ENCODE peak calls at places on chromosomes 13 and 19, in ten cellular contexts. One of them, this sample, is unnamed. For H3K36me3, the result is how much of the 10 kb centered on the place peaks cover.

GRCh38 chr19:34260771-34261173 is 6.4 kb downstream of the GARRE1 start:
- DNase-seq in ascending aorta: no peak
- DNase-seq in stomach: no peak
- DNase-seq in brain microvascular endothelial cell: peak
- DNase-seq in upper lobe of right lung: no peak
- DNase-seq in thoracic aorta: no peak
- DNase-seq in gastrocnemius medialis: no peak
- DNase-seq in SK-N-SH: no peak
- DNase-seq in heart left ventricle: no peak
- DNase-seq in keratinocyte: no peak
- DNase-seq in this sample: no peak

GRCh38 chr13:46071590-46072249 is 19.2 kb upstream of the ZC3H13 start:
- DNase-seq in gastrocnemius medialis: no peak
- DNase-seq in SK-N-SH: no peak
- DNase-seq in heart left ventricle: no peak
- DNase-seq in upper lobe of right lung: no peak
- DNase-seq in brain microvascular endothelial cell: no peak
- DNase-seq in keratinocyte: no peak
- DNase-seq in stomach: no peak
- DNase-seq in thoracic aorta: no peak
- DNase-seq in ascending aorta: no peak
- DNase-seq in this sample: no peak

GRCh38 chr19:56156768-56157167 is 15.7 kb downstream of the ZNF444 start:
- DNase-seq in SK-N-SH: no peak
- DNase-seq in keratinocyte: no peak
- DNase-seq in gastrocnemius medialis: no peak
- DNase-seq in ascending aorta: no peak
- DNase-seq in brain microvascular endothelial cell: no peak
- DNase-seq in thoracic aorta: no peak
- DNase-seq in heart left ventricle: no peak
- DNase-seq in stomach: no peak
- DNase-seq in upper lobe of right lung: no peak
- DNase-seq in this sample: peak

GRCh38 chr19:38307076-38307475 is 3.0 kb downstream of the C19orf33 start:
- DNase-seq in stomach: no peak
- DNase-seq in thoracic aorta: no peak
- DNase-seq in SK-N-SH: no peak
- DNase-seq in heart left ventricle: no peak
- DNase-seq in keratinocyte: no peak
- DNase-seq in ascending aorta: no peak
- DNase-seq in upper lobe of right lung: no peak
- DNase-seq in gastrocnemius medialis: no peak
- DNase-seq in brain microvascular endothelial cell: no peak
- DNase-seq in this sample: no peak

GRCh38 chr19:50050406-50051223 is 24.8 kb downstream of the ZNF473 start:
- DNase-seq in keratinocyte: no peak
- DNase-seq in gastrocnemius medialis: peak
- DNase-seq in stomach: peak
- DNase-seq in heart left ventricle: peak
- DNase-seq in thoracic aorta: peak
- DNase-seq in ascending aorta: peak
- DNase-seq in brain microvascular endothelial cell: peak
- DNase-seq in upper lobe of right lung: peak
- DNase-seq in SK-N-SH: peak
- DNase-seq in this sample: peak

GRCh38 chr19:21134934-21135366 is 6.9 kb upstream of the ZNF431 start:
- DNase-seq in gastrocnemius medialis: no peak
- DNase-seq in ascending aorta: no peak
- DNase-seq in heart left ventricle: no peak
- DNase-seq in brain microvascular endothelial cell: no peak
- DNase-seq in stomach: no peak
- DNase-seq in upper lobe of right lung: no peak
- DNase-seq in thoracic aorta: no peak
- DNase-seq in keratinocyte: no peak
- DNase-seq in SK-N-SH: no peak
- DNase-seq in this sample: no peak

GRCh38 chr13:34258646-34259386 is 440.9 kb downstream of the RFC3 start:
- DNase-seq in heart left ventricle: no peak
- DNase-seq in ascending aorta: no peak
- DNase-seq in upper lobe of right lung: no peak
- DNase-seq in stomach: no peak
- DNase-seq in gastrocnemius medialis: no peak
- DNase-seq in keratinocyte: no peak
- DNase-seq in brain microvascular endothelial cell: peak
- DNase-seq in SK-N-SH: peak
- DNase-seq in thoracic aorta: no peak
- DNase-seq in this sample: no peak

GRCh38 chr19:58491393-58491792 is 15.2 kb downstream of the ZNF446 start:
- DNase-seq in ascending aorta: no peak
- DNase-seq in thoracic aorta: no peak
- DNase-seq in keratinocyte: no peak
- DNase-seq in heart left ventricle: no peak
- DNase-seq in brain microvascular endothelial cell: no peak
- DNase-seq in stomach: no peak
- DNase-seq in gastrocnemius medialis: no peak
- DNase-seq in upper lobe of right lung: no peak
- DNase-seq in SK-N-SH: no peak
- DNase-seq in this sample: no peak

DNA sequence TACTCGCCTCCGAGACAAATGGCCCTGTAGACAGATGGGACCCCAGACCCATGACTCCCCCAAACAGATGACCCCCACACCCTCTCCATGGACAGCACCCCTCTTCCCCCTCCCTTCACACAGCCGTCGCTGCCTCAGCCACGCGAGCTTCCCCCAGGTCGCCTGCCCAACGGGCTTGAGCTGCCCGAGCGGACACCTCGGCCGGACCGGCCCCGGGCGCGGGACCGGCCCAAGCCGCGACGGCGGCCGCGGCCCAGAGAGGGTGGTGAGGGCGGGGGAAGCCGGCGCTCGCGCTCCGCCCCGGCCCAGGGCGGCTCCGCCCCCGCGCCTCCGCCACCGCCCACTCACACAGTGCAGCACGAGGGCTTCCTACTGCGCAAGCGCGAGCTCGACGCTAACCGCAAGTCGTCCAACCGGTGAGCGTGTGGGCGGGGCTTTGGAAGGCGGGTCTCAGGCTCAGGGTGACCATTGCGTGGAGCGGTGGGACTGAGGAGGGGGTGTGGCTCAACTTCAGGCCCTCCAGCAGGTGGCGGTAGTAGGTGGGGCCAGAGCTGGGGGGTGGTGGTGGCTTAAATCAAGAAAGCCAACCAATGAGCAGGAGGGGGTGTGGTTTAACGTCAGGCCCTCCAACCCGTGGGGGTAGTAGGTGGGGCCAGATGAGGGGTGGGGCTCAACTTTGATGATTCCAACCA is 6.2 kb upstream of the SHKBP1 start:
- DNase-seq in stomach: peak
- DNase-seq in ascending aorta: peak
- DNase-seq in heart left ventricle: peak
- DNase-seq in upper lobe of right lung: peak
- DNase-seq in thoracic aorta: peak
- DNase-seq in keratinocyte: peak
- DNase-seq in gastrocnemius medialis: peak
- DNase-seq in SK-N-SH: peak
- DNase-seq in brain microvascular endothelial cell: peak
- DNase-seq in this sample: peak
- TF ChIP-seq CTCF in stomach: no peak
- TF ChIP-seq CTCF in ascending aorta: no peak
- TF ChIP-seq CTCF in heart left ventricle: peak
- TF ChIP-seq CTCF in upper lobe of right lung: no peak
- TF ChIP-seq CTCF in thoracic aorta: peak
- TF ChIP-seq CTCF in keratinocyte: no peak
- TF ChIP-seq CTCF in gastrocnemius medialis: peak
- TF ChIP-seq CTCF in SK-N-SH: no peak
- TF ChIP-seq CTCF in brain microvascular endothelial cell: peak
- TF ChIP-seq CTCF in this sample: no peak

GRCh38 chr13:114021464-114022308 is 47.8 kb upstream of the C13orf46 start:
- DNase-seq in brain microvascular endothelial cell: no peak
- DNase-seq in heart left ventricle: peak
- DNase-seq in thoracic aorta: no peak
- DNase-seq in SK-N-SH: no peak
- DNase-seq in upper lobe of right lung: no peak
- DNase-seq in stomach: no peak
- DNase-seq in keratinocyte: no peak
- DNase-seq in ascending aorta: no peak
- DNase-seq in gastrocnemius medialis: no peak
- DNase-seq in this sample: no peak
- H3K36me3 ChIP-seq in brain microvascular endothelial cell: half or more
- H3K36me3 ChIP-seq in heart left ventricle: under half
- H3K36me3 ChIP-seq in thoracic aorta: half or more
- H3K36me3 ChIP-seq in SK-N-SH: half or more
- H3K36me3 ChIP-seq in upper lobe of right lung: under half
- H3K36me3 ChIP-seq in stomach: half or more
- H3K36me3 ChIP-seq in keratinocyte: under half
- H3K36me3 ChIP-seq in ascending aorta: half or more
- H3K36me3 ChIP-seq in gastrocnemius medialis: half or more
- H3K36me3 ChIP-seq in this sample: under half

GRCh38 chr13:72648513-72649065 is 78.8 kb downstream of the MZT1 start:
- DNase-seq in stomach: no peak
- DNase-seq in brain microvascular endothelial cell: no peak
- DNase-seq in heart left ventricle: no peak
- DNase-seq in gastrocnemius medialis: no peak
- DNase-seq in keratinocyte: no peak
- DNase-seq in thoracic aorta: no peak
- DNase-seq in SK-N-SH: no peak
- DNase-seq in upper lobe of right lung: no peak
- DNase-seq in ascending aorta: no peak
- DNase-seq in this sample: no peak

GRCh38 chr13:72656357-72656756 is 71.1 kb downstream of the MZT1 start:
- DNase-seq in thoracic aorta: no peak
- DNase-seq in SK-N-SH: no peak
- DNase-seq in heart left ventricle: no peak
- DNase-seq in ascending aorta: no peak
- DNase-seq in gastrocnemius medialis: no peak
- DNase-seq in stomach: no peak
- DNase-seq in keratinocyte: no peak
- DNase-seq in brain microvascular endothelial cell: no peak
- DNase-seq in upper lobe of right lung: no peak
- DNase-seq in this sample: no peak

GRCh38 chr13:72645521-72645920 is 81.9 kb downstream of the MZT1 start:
- DNase-seq in SK-N-SH: no peak
- DNase-seq in heart left ventricle: no peak
- DNase-seq in stomach: no peak
- DNase-seq in gastrocnemius medialis: no peak
- DNase-seq in brain microvascular endothelial cell: no peak
- DNase-seq in thoracic aorta: no peak
- DNase-seq in upper lobe of right lung: no peak
- DNase-seq in keratinocyte: no peak
- DNase-seq in ascending aorta: no peak
- DNase-seq in this sample: no peak

GRCh38 chr13:72652681-72653080 is 74.7 kb downstream of the MZT1 start:
- DNase-seq in thoracic aorta: no peak
- DNase-seq in SK-N-SH: no peak
- DNase-seq in keratinocyte: peak
- DNase-seq in stomach: no peak
- DNase-seq in gastrocnemius medialis: no peak
- DNase-seq in upper lobe of right lung: no peak
- DNase-seq in heart left ventricle: no peak
- DNase-seq in ascending aorta: no peak
- DNase-seq in brain microvascular endothelial cell: peak
- DNase-seq in this sample: no peak

DNA sequence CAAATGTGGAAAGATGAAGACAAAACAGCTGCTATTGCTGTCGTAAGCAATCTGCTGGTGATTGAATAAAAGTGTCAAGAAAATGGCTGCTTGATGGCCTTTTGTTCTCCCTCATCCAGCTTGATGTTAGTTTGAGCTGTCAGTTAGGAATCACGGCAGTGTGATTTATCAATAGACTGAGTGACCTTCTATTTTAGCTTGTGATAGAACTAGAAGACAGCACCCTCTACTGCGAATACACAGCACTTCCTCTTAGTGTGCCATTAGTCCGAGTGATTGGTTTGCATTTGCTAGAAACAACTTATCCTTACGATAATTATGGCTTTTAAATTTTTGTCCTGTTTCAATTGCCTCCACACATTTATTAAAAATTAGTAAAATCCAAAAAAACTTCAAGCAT is 76.2 kb downstream of the MZT1 start:
- DNase-seq in heart left ventricle: no peak
- DNase-seq in stomach: no peak
- DNase-seq in brain microvascular endothelial cell: peak
- DNase-seq in SK-N-SH: peak
- DNase-seq in thoracic aorta: no peak
- DNase-seq in upper lobe of right lung: no peak
- DNase-seq in keratinocyte: no peak
- DNase-seq in ascending aorta: no peak
- DNase-seq in gastrocnemius medialis: no peak
- DNase-seq in this sample: no peak
- TF ChIP-seq CTCF in heart left ventricle: no peak
- TF ChIP-seq CTCF in stomach: no peak
- TF ChIP-seq CTCF in brain microvascular endothelial cell: peak
- TF ChIP-seq CTCF in SK-N-SH: peak
- TF ChIP-seq CTCF in thoracic aorta: no peak
- TF ChIP-seq CTCF in upper lobe of right lung: peak
- TF ChIP-seq CTCF in keratinocyte: peak
- TF ChIP-seq CTCF in ascending aorta: no peak
- TF ChIP-seq CTCF in gastrocnemius medialis: no peak
- TF ChIP-seq CTCF in this sample: no peak

GRCh38 chr13:37011002-37011401 is 10.4 kb downstream of the EXOSC8 start:
- DNase-seq in upper lobe of right lung: no peak
- DNase-seq in heart left ventricle: no peak
- DNase-seq in thoracic aorta: no peak
- DNase-seq in gastrocnemius medialis: no peak
- DNase-seq in keratinocyte: no peak
- DNase-seq in brain microvascular endothelial cell: no peak
- DNase-seq in SK-N-SH: no peak
- DNase-seq in stomach: no peak
- DNase-seq in ascending aorta: no peak
- DNase-seq in this sample: no peak

GRCh38 chr13:37009692-37010091 is 9.1 kb downstream of the EXOSC8 start:
- DNase-seq in ascending aorta: no peak
- DNase-seq in SK-N-SH: no peak
- DNase-seq in heart left ventricle: no peak
- DNase-seq in thoracic aorta: no peak
- DNase-seq in stomach: no peak
- DNase-seq in upper lobe of right lung: no peak
- DNase-seq in gastrocnemius medialis: no peak
- DNase-seq in brain microvascular endothelial cell: no peak
- DNase-seq in keratinocyte: no peak
- DNase-seq in this sample: no peak

GRCh38 chr13:37011788-37012187 is 11.2 kb downstream of the EXOSC8 start:
- DNase-seq in thoracic aorta: no peak
- DNase-seq in stomach: no peak
- DNase-seq in SK-N-SH: no peak
- DNase-seq in brain microvascular endothelial cell: no peak
- DNase-seq in gastrocnemius medialis: no peak
- DNase-seq in keratinocyte: no peak
- DNase-seq in ascending aorta: no peak
- DNase-seq in upper lobe of right lung: no peak
- DNase-seq in heart left ventricle: no peak
- DNase-seq in this sample: no peak

GRCh38 chr13:37010424-37010823 is 9.8 kb downstream of the EXOSC8 start:
- DNase-seq in brain microvascular endothelial cell: no peak
- DNase-seq in gastrocnemius medialis: no peak
- DNase-seq in SK-N-SH: no peak
- DNase-seq in keratinocyte: no peak
- DNase-seq in stomach: no peak
- DNase-seq in heart left ventricle: no peak
- DNase-seq in ascending aorta: no peak
- DNase-seq in upper lobe of right lung: no peak
- DNase-seq in thoracic aorta: no peak
- DNase-seq in this sample: no peak

DNA sequence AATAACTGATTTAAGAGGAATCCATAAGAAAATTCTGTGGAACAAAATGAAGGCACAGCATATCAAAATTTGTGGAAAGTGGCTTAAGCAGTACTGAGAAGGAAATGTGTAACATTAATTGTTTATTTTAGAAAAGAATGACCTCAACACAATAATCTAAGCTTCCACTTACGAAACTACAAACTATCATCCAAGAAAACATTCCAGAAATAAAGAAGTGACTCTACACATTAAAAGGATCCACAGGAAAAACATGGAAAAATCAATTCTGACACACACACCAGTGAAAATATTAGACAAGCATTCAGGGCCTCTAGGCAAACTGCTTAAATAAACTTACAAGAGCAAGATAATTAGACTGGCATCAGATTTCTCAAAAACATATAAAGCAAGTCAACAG is 14.0 kb downstream of the EXOSC8 start:
- DNase-seq in thoracic aorta: no peak
- DNase-seq in brain microvascular endothelial cell: no peak
- DNase-seq in gastrocnemius medialis: no peak
- DNase-seq in heart left ventricle: no peak
- DNase-seq in stomach: no peak
- DNase-seq in upper lobe of right lung: no peak
- DNase-seq in keratinocyte: no peak
- DNase-seq in ascending aorta: no peak
- DNase-seq in SK-N-SH: no peak
- DNase-seq in this sample: no peak
- H3K36me3 ChIP-seq in thoracic aorta: under half
- H3K36me3 ChIP-seq in brain microvascular endothelial cell: under half
- H3K36me3 ChIP-seq in gastrocnemius medialis: half or more
- H3K36me3 ChIP-seq in heart left ventricle: half or more
- H3K36me3 ChIP-seq in stomach: half or more
- H3K36me3 ChIP-seq in upper lobe of right lung: half or more
- H3K36me3 ChIP-seq in keratinocyte: under half
- H3K36me3 ChIP-seq in ascending aorta: under half
- H3K36me3 ChIP-seq in SK-N-SH: half or more
- H3K36me3 ChIP-seq in this sample: under half

This sample was measured in mucosa of descending colon.